ENCODE peak calls at places on chromosomes 5 and 9, in nine cellular contexts. I is mesenteric fat pad, U is endothelial cell, O is T-helper 1 cell, J is brain microvascular endothelial cell, V is NCI-H1694, Q is NCI-H748 treated with DMSO at 0.1 percent for 48 hours, L is foreskin fibroblast, B is sciatic nerve. G is an unnamed sample.

GRCh38 chr5:67205981-67206380 is 9.4 kb upstream of the CD180 start:
- DNase-seq in U (no peak), V (no peak), B (no peak), I (no peak), L (no peak), Q (no peak), J (no peak), O (no peak), G (no peak)

GRCh38 chr9:107548298-107549142 is 59.0 kb upstream of the KLF4 start:
- DNase-seq in B (no peak), Q (no peak), J (peak), O (no peak), U (no peak), I (no peak), V (no peak), L (peak), G (no peak)

GRCh38 chr9:127172066-127172707 is 49.8 kb upstream of the ANGPTL2 start:
- DNase-seq in O (no peak), B (no peak), J (no peak), Q (no peak), U (no peak), V (no peak), I (peak), L (no peak), G (no peak)

GRCh38 chr5:125719681-125720676 is 703.2 kb upstream of the GRAMD2B start:
- DNase-seq in O (no peak), U (no peak), Q (peak), B (no peak), J (no peak), I (no peak), V (no peak), L (peak), G (no peak)

GRCh38 chr5:37668524-37669047 is 171.3 kb downstream of the GDNF start:
- DNase-seq in V (no peak), I (no peak), O (no peak), L (peak), Q (no peak), B (no peak), U (no peak), J (peak), G (no peak)

GRCh38 chr9:88745281-88746001 is 210.5 kb downstream of the NXNL2 start:
- DNase-seq in J (no peak), I (no peak), L (peak), U (no peak), V (no peak), O (no peak), B (no peak), Q (no peak), G (no peak)

GRCh38 chr5:124193371-124193789 is 553.1 kb downstream of the ZNF608 start:
- DNase-seq in L (peak), V (no peak), B (no peak), O (no peak), Q (no peak), I (no peak), U (no peak), J (peak), G (no peak)

GRCh38 chr5:149445739-149446369 is 66.8 kb upstream of the IL17B start:
- DNase-seq in B (no peak), I (no peak), O (no peak), J (peak), Q (no peak), U (no peak), V (no peak), L (peak), G (no peak)

GRCh38 chr5:91182763-91183162 is 200.4 kb downstream of the ARRDC3 start:
- DNase-seq in J (no peak), L (peak), O (no peak), V (no peak), B (no peak), Q (no peak), I (no peak), U (no peak), G (no peak)

GRCh38 chr9:101727621-101728524 is 10.6 kb downstream of the GRIN3A start:
- DNase-seq in V (no peak), I (no peak), L (peak), B (no peak), O (no peak), Q (peak), U (peak), J (peak), G (peak)

GRCh38 chr9:136857166-136857565 is 5.0 kb downstream of the MAMDC4 start:
- DNase-seq in V (no peak), U (no peak), Q (no peak), B (peak), L (no peak), O (no peak), I (no peak), J (no peak), G (peak)

GRCh38 chr5:93899026-93899600 is 157.7 kb upstream of the POU5F2 start:
- DNase-seq in J (no peak), Q (peak), B (no peak), V (no peak), O (no peak), U (no peak), L (peak), I (no peak), G (no peak)

GRCh38 chr5:145942749-145943148 is 6.4 kb downstream of the SH3RF2 start:
- DNase-seq in O (no peak), B (no peak), U (no peak), J (no peak), Q (no peak), V (no peak), I (no peak), L (no peak), G (no peak)

GRCh38 chr9:98192503-98193335 is at the start of gene CORO2A:
- DNase-seq in J (peak), B (peak), I (peak), L (peak), U (peak), V (peak), O (peak), Q (peak), G (peak)

GRCh38 chr9:2489838-2490314 is 131.7 kb upstream of the VLDLR start:
- DNase-seq in Q (no peak), U (no peak), J (no peak), O (no peak), V (no peak), L (peak), I (no peak), B (no peak), G (no peak)

GRCh38 chr9:35195683-35196082 is 33.9 kb downstream of the UNC13B start:
- DNase-seq in Q (no peak), V (no peak), J (peak), O (no peak), I (no peak), B (no peak), L (peak), U (no peak), G (no peak)